ENCODE peak calls at places on chromosomes 4 and X, in seven cellular contexts. One of them, this sample, is unnamed. For H3K9me3 and H3K4me1, the result is how much of the 10 kb centered on the place peaks cover.

GRCh38 chrX:23952984-23953907 is 45.4 kb downstream of the CXorf58 start:
- DNase-seq in body of pancreas: no peak
- DNase-seq in endodermal cell: peak
- DNase-seq in H9: peak
- DNase-seq in SJSA1: no peak
- DNase-seq in mammary epithelial cell: no peak
- DNase-seq in thoracic aorta: no peak
- DNase-seq in this sample: no peak

GRCh38 chr4:120156115-120156718 is 89.6 kb upstream of the MAD2L1 start:
- DNase-seq in body of pancreas: no peak
- DNase-seq in endodermal cell: no peak
- DNase-seq in H9: no peak
- DNase-seq in SJSA1: peak
- DNase-seq in mammary epithelial cell: peak
- DNase-seq in thoracic aorta: no peak
- DNase-seq in this sample: no peak

GRCh38 chr4:150348079-150348478 is 233.9 kb upstream of the MAB21L2 start:
- DNase-seq in body of pancreas: no peak
- DNase-seq in endodermal cell: no peak
- DNase-seq in H9: no peak
- DNase-seq in SJSA1: peak
- DNase-seq in mammary epithelial cell: peak
- DNase-seq in thoracic aorta: no peak
- DNase-seq in this sample: no peak

GRCh38 chrX:150058728-150059127 is 120.4 kb upstream of the EOLA2 start:
- DNase-seq in body of pancreas: no peak
- DNase-seq in endodermal cell: no peak
- DNase-seq in H9: no peak
- DNase-seq in SJSA1: peak
- DNase-seq in mammary epithelial cell: no peak
- DNase-seq in thoracic aorta: no peak
- DNase-seq in this sample: no peak

GRCh38 chr4:125594203-125594602 is 279.4 kb downstream of the FAT4 start:
- DNase-seq in body of pancreas: no peak
- DNase-seq in endodermal cell: no peak
- DNase-seq in H9: no peak
- DNase-seq in SJSA1: no peak
- DNase-seq in mammary epithelial cell: no peak
- DNase-seq in thoracic aorta: no peak
- DNase-seq in this sample: no peak

GRCh38 chr4:37908488-37909343 is 17.8 kb downstream of the TBC1D1 start:
- DNase-seq in body of pancreas: no peak
- DNase-seq in endodermal cell: no peak
- DNase-seq in H9: no peak
- DNase-seq in SJSA1: no peak
- DNase-seq in mammary epithelial cell: peak
- DNase-seq in thoracic aorta: no peak
- DNase-seq in this sample: no peak

GRCh38 chr4:129614581-129614980 is 518.6 kb downstream of the C4orf33 start:
- DNase-seq in body of pancreas: no peak
- DNase-seq in endodermal cell: peak
- DNase-seq in H9: no peak
- DNase-seq in SJSA1: no peak
- DNase-seq in mammary epithelial cell: no peak
- DNase-seq in thoracic aorta: no peak
- DNase-seq in this sample: no peak

GRCh38 chr4:105709081-105709450 is 482 bp downstream of the GSTCD start:
- DNase-seq in body of pancreas: peak
- DNase-seq in endodermal cell: no peak
- DNase-seq in H9: no peak
- DNase-seq in SJSA1: no peak
- DNase-seq in mammary epithelial cell: peak
- DNase-seq in thoracic aorta: no peak
- DNase-seq in this sample: no peak

GRCh38 chr4:173505924-173506779 is 23.9 kb downstream of the HAND2 start:
- DNase-seq in body of pancreas: peak
- DNase-seq in endodermal cell: peak
- DNase-seq in H9: peak
- DNase-seq in SJSA1: no peak
- DNase-seq in mammary epithelial cell: no peak
- DNase-seq in thoracic aorta: no peak
- DNase-seq in this sample: peak

GRCh38 chr4:140326395-140326993 is 47.0 kb upstream of the SCOC start:
- DNase-seq in body of pancreas: peak
- DNase-seq in endodermal cell: peak
- DNase-seq in H9: no peak
- DNase-seq in SJSA1: peak
- DNase-seq in mammary epithelial cell: peak
- DNase-seq in thoracic aorta: no peak
- DNase-seq in this sample: no peak

GRCh38 chrX:63754141-63754859 is 30.7 kb downstream of the ARHGEF9 start:
- DNase-seq in body of pancreas: peak
- DNase-seq in endodermal cell: peak
- DNase-seq in H9: peak
- DNase-seq in SJSA1: no peak
- DNase-seq in mammary epithelial cell: peak
- DNase-seq in thoracic aorta: no peak
- DNase-seq in this sample: peak

GRCh38 chrX:149937881-149938426 is 337 bp downstream of the EOLA2 start:
- DNase-seq in body of pancreas: no peak
- DNase-seq in endodermal cell: peak
- DNase-seq in H9: no peak
- DNase-seq in SJSA1: no peak
- DNase-seq in mammary epithelial cell: no peak
- DNase-seq in thoracic aorta: no peak
- DNase-seq in this sample: no peak

GRCh38 chr4:73376962-73377361 is 27.1 kb upstream of the ALB start:
- DNase-seq in body of pancreas: no peak
- DNase-seq in endodermal cell: no peak
- DNase-seq in H9: no peak
- DNase-seq in SJSA1: no peak
- DNase-seq in mammary epithelial cell: no peak
- DNase-seq in thoracic aorta: no peak
- DNase-seq in this sample: no peak

GRCh38 chr4:7650606-7651400 is 216.1 kb upstream of the PSAPL1 start:
- DNase-seq in body of pancreas: no peak
- DNase-seq in endodermal cell: peak
- DNase-seq in H9: peak
- DNase-seq in SJSA1: no peak
- DNase-seq in mammary epithelial cell: peak
- DNase-seq in thoracic aorta: no peak
- DNase-seq in this sample: no peak

GRCh38 chr4:113636877-113637276 is 124.7 kb downstream of the CAMK2D start:
- DNase-seq in body of pancreas: no peak
- DNase-seq in endodermal cell: no peak
- DNase-seq in H9: no peak
- DNase-seq in SJSA1: peak
- DNase-seq in mammary epithelial cell: peak
- DNase-seq in thoracic aorta: no peak
- DNase-seq in this sample: no peak

GRCh38 chr4:3712112-3712805 is 53.9 kb upstream of the ADRA2C start:
- DNase-seq in body of pancreas: no peak
- DNase-seq in endodermal cell: no peak
- DNase-seq in H9: no peak
- DNase-seq in SJSA1: no peak
- DNase-seq in mammary epithelial cell: no peak
- DNase-seq in thoracic aorta: no peak
- DNase-seq in this sample: peak

GRCh38 chrX:78946178-78946896 is 1.1 kb downstream of the P2RY10 start:
- DNase-seq in body of pancreas: no peak
- DNase-seq in endodermal cell: no peak
- DNase-seq in H9: no peak
- DNase-seq in SJSA1: no peak
- DNase-seq in mammary epithelial cell: no peak
- DNase-seq in thoracic aorta: no peak
- DNase-seq in this sample: no peak

GRCh38 chr4:147782087-147782781 is 50.3 kb downstream of the ARHGAP10 start:
- DNase-seq in body of pancreas: no peak
- DNase-seq in endodermal cell: no peak
- DNase-seq in H9: no peak
- DNase-seq in SJSA1: peak
- DNase-seq in mammary epithelial cell: no peak
- DNase-seq in thoracic aorta: no peak
- DNase-seq in this sample: no peak

GRCh38 chr4:83125738-83126141 is 11.2 kb upstream of the PLAC8 start:
- DNase-seq in body of pancreas: no peak
- DNase-seq in endodermal cell: no peak
- DNase-seq in H9: no peak
- DNase-seq in SJSA1: no peak
- DNase-seq in mammary epithelial cell: no peak
- DNase-seq in thoracic aorta: no peak
- DNase-seq in this sample: peak

GRCh38 chrX:154990496-154990895 is 32.0 kb downstream of the F8 start:
- DNase-seq in body of pancreas: no peak
- DNase-seq in endodermal cell: no peak
- DNase-seq in H9: no peak
- DNase-seq in SJSA1: no peak
- DNase-seq in mammary epithelial cell: peak
- DNase-seq in thoracic aorta: no peak
- DNase-seq in this sample: no peak

GRCh38 chrX:154988719-154989118 is 33.8 kb downstream of the F8 start:
- DNase-seq in body of pancreas: no peak
- DNase-seq in endodermal cell: no peak
- DNase-seq in H9: no peak
- DNase-seq in SJSA1: no peak
- DNase-seq in mammary epithelial cell: no peak
- DNase-seq in thoracic aorta: no peak
- DNase-seq in this sample: no peak

GRCh38 chrX:154987940-154988339 is 34.6 kb downstream of the F8 start:
- DNase-seq in body of pancreas: no peak
- DNase-seq in endodermal cell: no peak
- DNase-seq in H9: no peak
- DNase-seq in SJSA1: no peak
- DNase-seq in mammary epithelial cell: no peak
- DNase-seq in thoracic aorta: no peak
- DNase-seq in this sample: no peak

GRCh38 chrX:154991039-154991438 is 31.5 kb downstream of the F8 start:
- DNase-seq in body of pancreas: no peak
- DNase-seq in endodermal cell: no peak
- DNase-seq in H9: no peak
- DNase-seq in SJSA1: no peak
- DNase-seq in mammary epithelial cell: peak
- DNase-seq in thoracic aorta: no peak
- DNase-seq in this sample: no peak

GRCh38 chrX:154986826-154987575 is 35.5 kb downstream of the F8 start:
- DNase-seq in body of pancreas: no peak
- DNase-seq in endodermal cell: no peak
- DNase-seq in H9: no peak
- DNase-seq in SJSA1: no peak
- DNase-seq in mammary epithelial cell: no peak
- DNase-seq in thoracic aorta: no peak
- DNase-seq in this sample: no peak
- H3K9me3 ChIP-seq in body of pancreas: under half
- H3K9me3 ChIP-seq in endodermal cell: under half
- H3K9me3 ChIP-seq in H9: under half
- H3K9me3 ChIP-seq in SJSA1: under half
- H3K9me3 ChIP-seq in mammary epithelial cell: under half
- H3K9me3 ChIP-seq in thoracic aorta: under half
- H3K9me3 ChIP-seq in this sample: under half

DNA sequence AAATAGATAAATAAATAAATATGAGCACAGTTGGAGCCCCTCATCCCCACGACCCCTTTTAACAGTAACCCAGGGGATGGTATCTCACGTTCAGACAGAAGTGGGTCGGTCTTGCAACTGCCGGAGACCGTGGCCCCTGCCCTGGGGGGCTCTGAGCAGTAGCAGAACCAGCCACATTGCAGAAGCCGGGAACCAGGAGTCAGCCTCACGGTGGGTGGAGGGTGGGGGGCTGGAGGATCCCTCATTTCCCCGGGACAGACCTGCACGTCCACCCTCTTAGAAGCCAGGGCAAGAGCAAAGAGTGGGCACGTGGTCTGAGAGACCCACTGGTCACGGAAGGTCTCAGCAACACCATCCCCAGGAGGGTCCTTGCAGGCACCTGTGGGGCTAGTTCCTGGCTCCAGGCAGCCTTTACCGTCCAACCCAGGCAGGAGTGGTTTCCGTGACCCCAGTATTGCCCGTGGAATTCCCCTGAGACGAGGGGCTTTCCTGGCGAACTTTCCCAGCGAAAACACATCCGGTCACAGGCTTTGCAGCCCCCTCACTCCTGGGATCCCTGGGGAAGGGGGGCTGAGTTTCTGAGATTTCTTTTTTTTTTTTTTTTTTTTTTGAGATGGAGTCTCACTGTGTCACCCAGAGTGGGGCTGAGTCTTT is 8.8 kb upstream of the IL3RA start:
- DNase-seq in body of pancreas: no peak
- DNase-seq in endodermal cell: no peak
- DNase-seq in H9: no peak
- DNase-seq in SJSA1: no peak
- DNase-seq in mammary epithelial cell: no peak
- DNase-seq in thoracic aorta: no peak
- DNase-seq in this sample: no peak
- H3K4me1 ChIP-seq in body of pancreas: under half
- H3K4me1 ChIP-seq in endodermal cell: under half
- H3K4me1 ChIP-seq in H9: under half
- H3K4me1 ChIP-seq in SJSA1: under half
- H3K4me1 ChIP-seq in mammary epithelial cell: under half
- H3K4me1 ChIP-seq in thoracic aorta: under half
- H3K4me1 ChIP-seq in this sample: under half

GRCh38 chr4:127846765-127847164 is 33.9 kb upstream of the PLK4 start:
- DNase-seq in body of pancreas: no peak
- DNase-seq in endodermal cell: no peak
- DNase-seq in H9: no peak
- DNase-seq in SJSA1: no peak
- DNase-seq in mammary epithelial cell: no peak
- DNase-seq in thoracic aorta: no peak
- DNase-seq in this sample: no peak
- H3K9me3 ChIP-seq in body of pancreas: under half
- H3K9me3 ChIP-seq in endodermal cell: half or more
- H3K9me3 ChIP-seq in H9: under half
- H3K9me3 ChIP-seq in SJSA1: under half
- H3K9me3 ChIP-seq in mammary epithelial cell: under half
- H3K9me3 ChIP-seq in thoracic aorta: under half
- H3K9me3 ChIP-seq in this sample: under half

DNA sequence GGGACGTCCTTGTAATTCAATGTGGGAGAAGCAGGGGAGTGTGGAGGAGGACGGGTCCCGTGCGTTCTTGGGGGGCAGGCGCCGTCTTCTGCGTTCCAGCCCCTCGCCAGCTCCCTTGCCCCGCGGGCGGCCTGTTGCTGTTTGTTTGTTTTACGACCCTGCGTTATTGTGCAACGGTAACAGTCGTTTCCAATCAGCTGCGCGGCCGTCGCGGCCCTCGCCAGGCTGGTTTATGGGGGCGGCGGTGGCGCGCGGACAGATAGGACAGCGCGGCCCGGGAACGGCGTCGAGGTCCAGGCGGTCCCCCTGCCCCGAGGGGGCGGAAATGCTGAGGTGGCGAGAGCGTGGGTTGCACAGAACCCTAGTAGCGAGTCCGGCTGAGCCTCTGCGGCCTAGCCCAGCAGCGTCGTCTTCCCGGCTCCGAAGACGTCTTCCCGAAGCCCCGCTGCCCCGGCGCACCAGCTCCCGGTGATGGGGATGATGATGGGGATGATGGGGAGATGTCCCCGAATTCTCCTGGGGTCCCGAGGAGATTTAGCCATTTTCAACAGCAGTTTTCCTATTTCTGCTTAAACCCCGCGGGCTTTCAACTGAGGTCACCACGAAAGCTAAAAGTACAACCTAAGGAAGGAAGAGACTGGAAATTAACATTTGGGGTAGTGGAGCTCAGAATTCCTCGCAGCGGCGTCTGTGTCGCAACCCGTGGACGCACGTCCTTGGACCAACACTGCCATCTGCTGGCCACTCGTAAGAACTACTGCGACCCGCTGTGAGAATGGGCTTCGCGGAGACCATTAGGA is 4.8 kb downstream of the PDGFRA start:
- DNase-seq in body of pancreas: peak
- DNase-seq in endodermal cell: peak
- DNase-seq in H9: peak
- DNase-seq in SJSA1: peak
- DNase-seq in mammary epithelial cell: peak
- DNase-seq in thoracic aorta: no peak
- DNase-seq in this sample: peak
- H3K4me1 ChIP-seq in body of pancreas: under half
- H3K4me1 ChIP-seq in endodermal cell: under half
- H3K4me1 ChIP-seq in H9: under half
- H3K4me1 ChIP-seq in SJSA1: under half
- H3K4me1 ChIP-seq in mammary epithelial cell: under half
- H3K4me1 ChIP-seq in thoracic aorta: under half
- H3K4me1 ChIP-seq in this sample: under half

This sample was measured in mucosa of descending colon.